ENCODE peak calls at places on chromosome 7, in seven cellular contexts. One of them, this sample, is unnamed.

GRCh38 chr7:4857189-4857588 is 4.6 kb downstream of the PAPOLB start:
- DNase-seq in neural crest cell: no peak
- DNase-seq in activated naive CD4-positive, alpha-beta T cell: no peak
- DNase-seq in MM.1S: no peak
- DNase-seq in aorta: no peak
- DNase-seq in natural killer cell treated with Interleukin-12 subunit alpha and Interleukin-12 subunit beta and Interleukin-15 and Interleukin-18, amount 100 ng/mL, for 72 hours: no peak
- DNase-seq in DMS153: no peak
- DNase-seq in this sample: no peak

GRCh38 chr7:39249635-39250034 is 271.9 kb downstream of the POU6F2 start:
- DNase-seq in MM.1S: no peak
- DNase-seq in activated naive CD4-positive, alpha-beta T cell: no peak
- DNase-seq in DMS153: no peak
- DNase-seq in natural killer cell treated with Interleukin-12 subunit alpha and Interleukin-12 subunit beta and Interleukin-15 and Interleukin-18, amount 100 ng/mL, for 72 hours: no peak
- DNase-seq in aorta: no peak
- DNase-seq in neural crest cell: no peak
- DNase-seq in this sample: no peak

GRCh38 chr7:69342154-69342884 is 256.0 kb upstream of the AUTS2 start:
- DNase-seq in MM.1S: no peak
- DNase-seq in natural killer cell treated with Interleukin-12 subunit alpha and Interleukin-12 subunit beta and Interleukin-15 and Interleukin-18, amount 100 ng/mL, for 72 hours: no peak
- DNase-seq in neural crest cell: no peak
- DNase-seq in DMS153: no peak
- DNase-seq in activated naive CD4-positive, alpha-beta T cell: no peak
- DNase-seq in aorta: no peak
- DNase-seq in this sample: no peak

GRCh38 chr7:57362868-57363267 is 87.1 kb upstream of the ZNF716 start:
- DNase-seq in aorta: no peak
- DNase-seq in neural crest cell: no peak
- DNase-seq in DMS153: no peak
- DNase-seq in natural killer cell treated with Interleukin-12 subunit alpha and Interleukin-12 subunit beta and Interleukin-15 and Interleukin-18, amount 100 ng/mL, for 72 hours: no peak
- DNase-seq in MM.1S: no peak
- DNase-seq in activated naive CD4-positive, alpha-beta T cell: no peak
- DNase-seq in this sample: no peak

GRCh38 chr7:3037259-3037658 is 6.4 kb downstream of the CARD11 start:
- DNase-seq in aorta: no peak
- DNase-seq in MM.1S: no peak
- DNase-seq in DMS153: no peak
- DNase-seq in neural crest cell: no peak
- DNase-seq in activated naive CD4-positive, alpha-beta T cell: no peak
- DNase-seq in natural killer cell treated with Interleukin-12 subunit alpha and Interleukin-12 subunit beta and Interleukin-15 and Interleukin-18, amount 100 ng/mL, for 72 hours: peak
- DNase-seq in this sample: no peak

GRCh38 chr7:106895246-106895864 is 30.3 kb downstream of the PIK3CG start:
- DNase-seq in activated naive CD4-positive, alpha-beta T cell: no peak
- DNase-seq in neural crest cell: no peak
- DNase-seq in aorta: no peak
- DNase-seq in DMS153: no peak
- DNase-seq in natural killer cell treated with Interleukin-12 subunit alpha and Interleukin-12 subunit beta and Interleukin-15 and Interleukin-18, amount 100 ng/mL, for 72 hours: peak
- DNase-seq in MM.1S: peak
- DNase-seq in this sample: no peak

GRCh38 chr7:130891254-130892094 is 157.5 kb upstream of the KLF14 start:
- DNase-seq in aorta: peak
- DNase-seq in DMS153: no peak
- DNase-seq in MM.1S: no peak
- DNase-seq in natural killer cell treated with Interleukin-12 subunit alpha and Interleukin-12 subunit beta and Interleukin-15 and Interleukin-18, amount 100 ng/mL, for 72 hours: no peak
- DNase-seq in neural crest cell: no peak
- DNase-seq in activated naive CD4-positive, alpha-beta T cell: no peak
- DNase-seq in this sample: peak

GRCh38 chr7:98657736-98658135 is 40.7 kb downstream of the NPTX2 start:
- DNase-seq in DMS153: no peak
- DNase-seq in natural killer cell treated with Interleukin-12 subunit alpha and Interleukin-12 subunit beta and Interleukin-15 and Interleukin-18, amount 100 ng/mL, for 72 hours: no peak
- DNase-seq in neural crest cell: no peak
- DNase-seq in MM.1S: no peak
- DNase-seq in aorta: no peak
- DNase-seq in activated naive CD4-positive, alpha-beta T cell: no peak
- DNase-seq in this sample: no peak